ENCODE peak calls at places on chromosomes 4 and X, in ten cellular contexts. Q, R, S, G, I, C, P, J, A and F are unnamed samples. For H3K27me3, the result is how much of the 10 kb centered on the place peaks cover.

GRCh38 chrX:3651272-3651671 is 62.2 kb downstream of the PRKX start:
- DNase-seq in A (no peak), J (no peak), Q (peak), R (no peak), I (no peak), P (no peak), C (no peak), G (no peak), S (no peak), F (peak)

GRCh38 chr4:104382961-104383360 is 111.7 kb downstream of the CXXC4 start:
- DNase-seq in Q (no peak), P (no peak), I (no peak), R (no peak), C (no peak), J (peak), A (no peak), G (no peak), S (no peak), F (no peak)

GRCh38 chr4:21795091-21795490 is 153.5 kb downstream of the KCNIP4 start:
- DNase-seq in G (no peak), C (no peak), P (no peak), Q (no peak), I (no peak), A (no peak), J (no peak), R (no peak), S (no peak), F (no peak)

GRCh38 chrX:56281789-56282188 is 49.6 kb downstream of the KLF8 start:
- DNase-seq in J (peak), A (no peak), S (no peak), P (no peak), R (no peak), C (peak), I (no peak), G (no peak), Q (peak), F (peak)

GRCh38 chr4:5870701-5871100 is 22.2 kb downstream of the CRMP1 start:
- DNase-seq in G (no peak), S (no peak), I (no peak), J (no peak), Q (no peak), P (no peak), R (no peak), A (no peak), C (no peak), F (peak)

GRCh38 chrX:108306086-108306485 is 132.1 kb downstream of the COL4A6 start:
- DNase-seq in Q (no peak), P (no peak), I (no peak), G (no peak), A (no peak), C (no peak), S (no peak), J (no peak), R (no peak), F (no peak)

GRCh38 chr4:153929651-153930050 is 140.8 kb upstream of the SFRP2 start:
- DNase-seq in I (no peak), Q (no peak), C (peak), S (no peak), G (no peak), J (no peak), R (no peak), P (no peak), A (no peak), F (no peak)

GRCh38 chr4:86594559-86595425 is 677 bp downstream of the PTPN13 start:
- DNase-seq in C (peak), G (no peak), A (peak), P (peak), J (no peak), Q (peak), S (peak), I (peak), R (peak), F (peak)

GRCh38 chr4:171588146-171588545 is 225.1 kb upstream of the GALNTL6 start:
- DNase-seq in Q (no peak), R (no peak), S (no peak), P (no peak), G (no peak), C (no peak), I (no peak), A (no peak), J (no peak), F (no peak)

GRCh38 chrX:130179579-130180215 is 7.9 kb downstream of the RAB33A start:
- DNase-seq in J (no peak), R (no peak), S (no peak), P (no peak), Q (no peak), I (no peak), C (no peak), A (no peak), G (no peak), F (peak)

GRCh38 chr4:104616401-104616820 is 121.7 kb upstream of the CXXC4 start:
- DNase-seq in R (no peak), A (no peak), I (no peak), P (no peak), S (no peak), Q (no peak), J (no peak), G (no peak), C (no peak), F (no peak)

GRCh38 chrX:41377624-41378023 is 43.7 kb downstream of the DDX3X start:
- DNase-seq in J (no peak), C (no peak), P (no peak), I (no peak), A (no peak), S (no peak), G (no peak), R (no peak), Q (no peak), F (no peak)

GRCh38 chr4:65724973-65725372 is 54.7 kb upstream of the EPHA5 start:
- DNase-seq in J (peak), I (no peak), C (no peak), P (no peak), Q (peak), G (no peak), R (no peak), A (no peak), S (no peak), F (no peak)

GRCh38 chrX:129360175-129360574 is 163.1 kb downstream of the SMARCA1 start:
- DNase-seq in Q (peak), C (peak), P (no peak), A (peak), G (no peak), J (peak), S (peak), I (peak), R (no peak), F (peak)

GRCh38 chr4:176789955-176790354 is 2.8 kb downstream of the VEGFC start:
- DNase-seq in J (peak), Q (peak), P (no peak), R (no peak), I (no peak), G (no peak), S (peak), A (peak), C (peak), F (peak)

GRCh38 chr4:24889991-24890390 is 22.9 kb downstream of the CCDC149 start:
- DNase-seq in J (no peak), Q (no peak), I (no peak), A (no peak), C (no peak), S (no peak), R (no peak), P (no peak), G (no peak), F (no peak)

GRCh38 chr4:185524888-185525863 is 10.1 kb downstream of the PDLIM3 start:
- DNase-seq in J (no peak), G (no peak), P (peak), C (no peak), I (no peak), R (no peak), Q (no peak), S (peak), A (no peak), F (no peak)

GRCh38 chr4:10403633-10404445 is 53.4 kb downstream of the ZNF518B start:
- DNase-seq in A (peak), Q (peak), R (no peak), C (peak), P (no peak), I (peak), S (peak), G (no peak), J (peak), F (peak)

GRCh38 chr4:86895692-86896488 is 3.7 kb upstream of the C4orf36 start:
- DNase-seq in P (no peak), J (peak), I (no peak), C (peak), R (no peak), S (peak), Q (peak), G (no peak), A (no peak), F (peak)

GRCh38 chr4:28557755-28558154 is 1697.1 kb downstream of the STIM2 start:
- DNase-seq in Q (no peak), G (no peak), P (no peak), R (no peak), C (no peak), I (no peak), S (no peak), J (no peak), A (no peak), F (no peak)

GRCh38 chr4:147583876-147584275 is 33.3 kb upstream of the TMEM184C start:
- DNase-seq in J (no peak), R (no peak), I (no peak), P (no peak), G (no peak), A (no peak), Q (no peak), C (no peak), S (no peak), F (no peak)

GRCh38 chrX:114619874-114620273 is 36.0 kb downstream of the HTR2C start:
- DNase-seq in G (no peak), J (no peak), A (no peak), C (no peak), R (no peak), P (no peak), S (no peak), Q (peak), I (no peak), F (peak)

GRCh38 chr4:152780267-152780811 is 585 bp downstream of the ARFIP1 start:
- DNase-seq in G (no peak), S (peak), P (no peak), A (no peak), I (peak), R (no peak), Q (peak), J (peak), C (peak), F (peak)

GRCh38 chrX:107718156-107718621 is 57.4 kb downstream of the TSC22D3 start:
- DNase-seq in J (peak), Q (peak), C (peak), G (peak), A (peak), R (no peak), I (peak), P (peak), S (peak), F (peak)

GRCh38 chr4:142474398-142475087 is 371.6 kb downstream of the INPP4B start:
- DNase-seq in S (peak), R (no peak), I (no peak), J (no peak), C (no peak), G (no peak), A (peak), P (no peak), Q (no peak), F (no peak)

GRCh38 chr4:162347492-162348213 is 183.9 kb upstream of the FSTL5 start:
- DNase-seq in J (no peak), Q (no peak), G (no peak), R (no peak), P (no peak), I (no peak), A (no peak), C (no peak), S (no peak), F (no peak)

GRCh38 chr4:38894340-38894982 is 26.9 kb downstream of the FAM114A1 start:
- DNase-seq in R (no peak), A (no peak), I (no peak), J (no peak), C (no peak), G (no peak), P (no peak), S (no peak), Q (no peak), F (no peak)

GRCh38 chr4:148315049-148315448 is 127.2 kb downstream of the NR3C2 start:
- DNase-seq in Q (no peak), P (no peak), S (no peak), G (no peak), R (no peak), J (no peak), I (no peak), A (no peak), C (no peak), F (no peak)

GRCh38 chr4:5511791-5512190 is 196.6 kb downstream of the EVC2 start:
- DNase-seq in C (no peak), G (no peak), P (no peak), S (no peak), I (no peak), Q (no peak), A (no peak), J (no peak), R (no peak), F (no peak)

GRCh38 chr4:186602978-186603377 is 47.6 kb upstream of the MTNR1A start:
- DNase-seq in S (no peak), I (no peak), J (no peak), C (no peak), R (no peak), P (no peak), A (no peak), G (no peak), Q (no peak), F (no peak)

GRCh38 chrX:154774622-154775021 is 12.0 kb downstream of the DKC1 start:
- DNase-seq in S (no peak), A (no peak), P (no peak), R (no peak), G (no peak), I (no peak), J (no peak), Q (no peak), C (no peak), F (no peak)

GRCh38 chr4:163748474-163748873 is 254.0 kb downstream of the TMA16 start:
- DNase-seq in I (no peak), S (no peak), P (no peak), A (no peak), G (no peak), C (no peak), J (no peak), Q (no peak), R (no peak), F (peak)

DNA sequence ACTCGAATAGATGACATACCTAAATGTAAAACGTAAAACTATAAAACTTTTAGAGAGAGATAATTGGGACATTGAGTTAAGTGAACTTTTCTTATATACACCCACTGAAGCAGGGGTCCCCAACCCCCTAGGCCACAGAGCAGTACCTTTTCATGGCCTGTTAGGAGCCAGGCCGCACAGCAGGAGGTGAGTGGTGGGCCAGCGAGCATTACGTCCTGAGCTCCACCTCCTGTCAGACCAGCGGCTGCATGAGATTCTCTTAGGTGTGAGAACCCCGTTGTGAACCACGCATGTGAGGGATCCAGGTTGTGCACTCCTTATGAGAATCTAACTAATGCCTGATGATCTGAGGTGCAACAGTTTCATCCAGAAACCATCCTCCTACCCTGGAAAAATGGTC is 114.8 kb downstream of the HMX1 start:
- DNase-seq in R (no peak), A (no peak), J (no peak), S (no peak), Q (no peak), P (no peak), C (no peak), I (no peak), G (no peak), F (no peak)
- H3K27me3 ChIP-seq in R (under half), A (under half), J (under half), S (under half), Q (under half), P (under half), C (under half), I (under half), G (under half), F (under half)

DNA sequence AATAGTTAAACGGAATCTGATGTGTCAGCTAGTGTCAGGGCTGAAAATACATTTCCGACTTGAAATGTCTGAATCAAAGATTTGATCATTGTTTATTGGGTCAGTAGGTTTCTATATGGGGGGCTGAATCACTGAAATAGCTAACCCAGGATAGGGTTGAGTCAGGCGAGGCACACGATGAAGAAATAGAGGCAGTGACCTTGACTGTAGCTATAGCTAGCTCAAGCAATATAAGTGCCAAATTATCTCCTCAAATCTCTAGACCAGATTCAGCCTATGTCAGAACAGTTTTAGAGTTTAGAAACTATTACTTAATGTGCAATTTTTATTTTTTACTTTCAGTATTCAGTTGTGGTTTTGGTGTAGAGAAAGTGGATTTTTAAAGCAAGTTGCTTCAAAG is 100.5 kb upstream of the RPL34 start:
- DNase-seq in I (no peak), P (no peak), C (no peak), R (no peak), Q (no peak), G (no peak), S (no peak), J (no peak), A (no peak), F (no peak)
- H3K27ac ChIP-seq in I (no peak), P (no peak), C (no peak), R (no peak), Q (no peak), G (no peak), S (no peak), J (no peak), A (no peak), F (no peak)

GRCh38 chrX:110145854-110146253 is 142.9 kb downstream of the TMEM164 start:
- DNase-seq in S (no peak), J (no peak), G (no peak), A (no peak), C (no peak), Q (peak), I (no peak), P (no peak), R (no peak), F (peak)

GRCh38 chrX:110142096-110142495 is 139.2 kb downstream of the TMEM164 start:
- DNase-seq in Q (no peak), P (no peak), G (no peak), R (no peak), C (no peak), J (no peak), A (no peak), S (no peak), I (no peak), F (no peak)

GRCh38 chrX:110143454-110144210 is 140.7 kb downstream of the TMEM164 start:
- DNase-seq in J (no peak), Q (no peak), A (no peak), I (no peak), P (peak), R (no peak), S (no peak), G (no peak), C (no peak), F (no peak)

GRCh38 chrX:110146521-110146920 is 143.6 kb downstream of the TMEM164 start:
- DNase-seq in J (peak), R (no peak), C (peak), I (peak), A (peak), G (no peak), S (peak), Q (peak), P (no peak), F (peak)

DNA sequence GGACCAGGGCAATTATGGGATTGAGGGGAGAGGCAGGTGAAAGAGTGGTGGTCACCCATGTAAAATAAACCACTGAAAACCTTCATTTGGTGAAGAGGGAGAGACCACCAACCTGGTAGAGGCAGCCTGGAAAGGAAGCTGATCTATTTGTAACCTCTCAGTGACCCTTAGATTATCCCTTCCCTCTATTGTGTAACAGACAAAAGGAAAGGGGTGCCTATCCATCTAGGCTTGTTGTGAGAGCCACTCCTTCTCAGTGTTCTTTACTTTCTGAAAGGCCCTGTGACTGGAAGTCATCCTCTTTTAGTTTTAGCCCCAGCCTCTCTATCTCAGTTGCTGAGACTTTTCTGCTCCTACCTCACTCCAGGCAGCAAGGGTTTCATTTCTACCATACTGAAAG is 142.4 kb downstream of the TMEM164 start:
- DNase-seq in I (no peak), A (no peak), Q (no peak), R (no peak), S (no peak), C (peak), G (no peak), P (no peak), J (no peak), F (no peak)
- H3K27me3 ChIP-seq in I (under half), A (under half), Q (under half), R (under half), S (under half), C (under half), G (under half), P (under half), J (under half), F (under half)

DNA sequence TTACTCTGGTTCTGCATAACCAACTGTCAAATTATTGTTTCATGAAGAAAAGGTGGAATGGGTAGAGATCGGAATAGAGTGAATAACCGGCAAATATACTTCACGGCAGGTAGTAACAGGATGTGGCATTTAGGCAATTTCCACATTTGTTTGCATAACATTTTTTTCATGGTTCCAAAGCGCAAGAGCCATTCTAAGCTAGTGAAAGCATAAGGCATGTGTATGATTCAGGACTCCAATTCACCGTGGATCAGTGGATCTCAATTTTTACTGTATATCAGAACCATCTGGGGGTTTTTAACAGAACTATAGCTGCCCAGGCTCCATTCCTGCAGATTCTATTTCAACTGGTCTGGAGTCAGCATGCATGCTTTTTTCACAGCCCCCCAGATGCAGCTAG is 30.2 kb downstream of the AFAP1 start:
- DNase-seq in R (no peak), A (no peak), Q (no peak), G (no peak), P (no peak), S (no peak), I (no peak), C (no peak), J (peak), F (no peak)
- H3K27ac ChIP-seq in R (no peak), A (no peak), Q (no peak), G (peak), P (no peak), S (peak), I (peak), C (no peak), J (no peak), F (peak)

GRCh38 chr4:4388836-4389575 is 2.1 kb downstream of the NSG1 start:
- DNase-seq in G (no peak), C (no peak), Q (no peak), A (no peak), I (no peak), P (peak), S (no peak), J (no peak), R (no peak), F (no peak)

GRCh38 chr4:4390046-4390445 is 3.1 kb downstream of the NSG1 start:
- DNase-seq in R (no peak), C (no peak), P (no peak), Q (no peak), A (no peak), I (no peak), J (no peak), G (no peak), S (no peak), F (no peak)

GRCh38 chr4:4386736-4387392 is at the start of gene NSG1:
- DNase-seq in S (no peak), Q (no peak), P (peak), G (no peak), J (no peak), R (no peak), I (no peak), C (peak), A (no peak), F (peak)

GRCh38 chr4:4387531-4388311 is 819 bp downstream of the NSG1 start:
- DNase-seq in Q (no peak), S (no peak), I (no peak), R (no peak), A (no peak), G (no peak), J (no peak), C (peak), P (peak), F (no peak)

GRCh38 chr4:4388418-4388817 is 1.5 kb downstream of the NSG1 start:
- DNase-seq in P (peak), S (no peak), I (no peak), Q (no peak), C (no peak), R (no peak), G (no peak), J (no peak), A (no peak), F (no peak)
- H3K27me3 ChIP-seq in P (half or more), S (half or more), I (under half), Q (under half), C (half or more), R (under half), G (under half), J (under half), A (under half), F (half or more)

DNA sequence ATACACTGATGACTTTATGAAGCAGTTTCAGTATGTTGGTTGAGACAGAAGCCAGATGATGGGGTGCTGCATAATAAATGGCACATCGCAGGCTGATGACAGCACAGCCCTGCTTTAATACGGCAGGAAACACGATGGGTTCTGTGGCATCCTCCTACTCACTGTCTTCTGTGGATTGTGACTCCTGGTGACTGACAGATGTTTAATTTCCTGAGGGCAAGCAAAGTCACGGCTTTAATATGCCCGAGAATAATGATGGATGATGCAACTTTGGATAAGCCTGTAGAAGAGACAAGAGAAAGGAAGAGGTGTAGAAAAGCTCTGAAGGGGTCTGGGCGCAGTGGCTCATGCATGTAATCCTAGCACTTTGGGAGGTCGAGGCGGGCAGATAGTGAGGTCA is 295.4 kb downstream of the TRIML1 start:
- DNase-seq in C (no peak), S (no peak), A (no peak), G (no peak), R (no peak), P (no peak), J (no peak), Q (no peak), I (no peak), F (peak)
- H3K27ac ChIP-seq in C (peak), S (no peak), A (no peak), G (no peak), R (no peak), P (no peak), J (no peak), Q (no peak), I (no peak), F (peak)